ENCODE peak calls at places on chromosomes 6 and 20, in six cellular contexts. V is kidney epithelial cell, E is cardiac muscle cell, X is spleen, J is Calu3, T is B cell. B is an unnamed sample.

GRCh38 chr6:159969921-159970320 is 1.0 kb downstream of the IGF2R start:
- DNase-seq in X (no peak), V (peak; percentile 52), E (peak; percentile 73), J (peak; percentile 58), T (no peak), B (peak; percentile 28)

GRCh38 chr6:38470548-38470947 is 169.2 kb downstream of the BTBD9 start:
- DNase-seq in V (no peak), T (no peak), J (no peak), E (no peak), X (no peak), B (no peak)

GRCh38 chr20:25553819-25554296 is 31.5 kb downstream of the NINL start:
- DNase-seq in X (no peak), J (no peak), V (no peak), T (no peak), E (peak; percentile 76), B (no peak)

GRCh38 chr6:169933839-169934698 is 182.6 kb downstream of the ERMARD start:
- DNase-seq in E (peak; percentile 52), X (no peak), T (no peak), J (no peak), V (no peak), B (no peak)

GRCh38 chr6:82072771-82073170 is 174.8 kb downstream of the IBTK start:
- DNase-seq in J (no peak), X (no peak), T (no peak), E (no peak), V (peak; percentile 76), B (no peak)

GRCh38 chr6:11802886-11803595 is 24.4 kb upstream of the ADTRP start:
- DNase-seq in E (no peak), V (no peak), J (no peak), X (no peak), T (no peak), B (no peak)

GRCh38 chr20:21234816-21235215 is 68.3 kb upstream of the XRN2 start:
- DNase-seq in V (no peak), X (no peak), E (no peak), T (no peak), J (no peak), B (no peak)

GRCh38 chr6:46078294-46078693 is 51.5 kb upstream of the ENPP4 start:
- DNase-seq in V (no peak), X (no peak), J (no peak), T (no peak), E (no peak), B (no peak)

GRCh38 chr6:52596371-52597028 is 19.6 kb upstream of the TRAM2 start:
- DNase-seq in V (no peak), X (no peak), T (no peak), E (peak; percentile 83), J (no peak), B (no peak)

GRCh38 chr6:21392177-21392576 is 201.4 kb upstream of the SOX4 start:
- DNase-seq in T (no peak), V (no peak), J (no peak), X (no peak), E (no peak), B (no peak)

GRCh38 chr6:3796396-3796795 is 44.9 kb upstream of the PXDC1 start:
- DNase-seq in X (no peak), J (no peak), T (no peak), E (no peak), V (no peak), B (no peak)

GRCh38 chr20:35739294-35740163 is 2.5 kb downstream of the RBM39 start:
- DNase-seq in J (peak; percentile 60), T (no peak), X (no peak), V (no peak), E (peak; percentile 64), B (no peak)

GRCh38 chr20:23776067-23776771 is 25.5 kb upstream of the CST1 start:
- DNase-seq in E (no peak), X (no peak), J (no peak), V (no peak), T (no peak), B (peak; percentile 68)

GRCh38 chr6:7418238-7418905 is 28.8 kb downstream of the RIOK1 start:
- DNase-seq in T (no peak), V (no peak), E (no peak), X (no peak), J (no peak), B (no peak)

GRCh38 chr6:31272431-31272830 is 539 bp upstream of the HLA-C start:
- DNase-seq in V (no peak), X (no peak), T (no peak), J (peak; percentile 22), E (peak; percentile 7), B (no peak)

GRCh38 chr20:43320536-43320935 is 130.8 kb upstream of the PTPRT start:
- DNase-seq in J (no peak), T (no peak), X (no peak), V (no peak), E (no peak), B (no peak)

GRCh38 chr20:35281506-35282101 is 3.0 kb downstream of the EIF6 start:
- DNase-seq in T (no peak), J (no peak), V (no peak), E (no peak), X (no peak), B (no peak)

GRCh38 chr6:161444464-161444863 is 170.6 kb upstream of the AGPAT4 start:
- DNase-seq in V (no peak), X (no peak), J (no peak), E (peak; percentile 29), T (no peak), B (peak; percentile 30)

GRCh38 chr20:17598013-17598550 is 28.2 kb downstream of the DSTN start:
- DNase-seq in E (no peak), T (no peak), J (no peak), X (no peak), V (no peak), B (no peak)

GRCh38 chr20:41248371-41249024 is 69.0 kb downstream of the ZHX3 start:
- DNase-seq in J (no peak), T (no peak), V (peak; percentile 71), X (no peak), E (peak; percentile 92), B (no peak)

GRCh38 chr6:81962198-81962597 is 209.7 kb upstream of the TENT5A start:
- DNase-seq in V (no peak), J (no peak), T (no peak), E (peak; percentile 52), X (no peak), B (no peak)

GRCh38 chr6:157405986-157406385 is 25.0 kb downstream of the ZDHHC14 start:
- DNase-seq in E (peak; percentile 70), T (no peak), V (no peak), J (no peak), X (no peak), B (no peak)

GRCh38 chr20:2387180-2387577 is 6.5 kb downstream of the TGM6 start:
- DNase-seq in E (peak; percentile 10), J (peak; percentile 48), X (no peak), V (no peak), T (no peak), B (peak; percentile 81)
- TF ChIP-seq CTCF in E (peak; percentile 29), J (peak; percentile 41), X (peak; percentile 74), V (peak; percentile 41), T (peak; percentile 46), B (peak; percentile 86)

DNA sequence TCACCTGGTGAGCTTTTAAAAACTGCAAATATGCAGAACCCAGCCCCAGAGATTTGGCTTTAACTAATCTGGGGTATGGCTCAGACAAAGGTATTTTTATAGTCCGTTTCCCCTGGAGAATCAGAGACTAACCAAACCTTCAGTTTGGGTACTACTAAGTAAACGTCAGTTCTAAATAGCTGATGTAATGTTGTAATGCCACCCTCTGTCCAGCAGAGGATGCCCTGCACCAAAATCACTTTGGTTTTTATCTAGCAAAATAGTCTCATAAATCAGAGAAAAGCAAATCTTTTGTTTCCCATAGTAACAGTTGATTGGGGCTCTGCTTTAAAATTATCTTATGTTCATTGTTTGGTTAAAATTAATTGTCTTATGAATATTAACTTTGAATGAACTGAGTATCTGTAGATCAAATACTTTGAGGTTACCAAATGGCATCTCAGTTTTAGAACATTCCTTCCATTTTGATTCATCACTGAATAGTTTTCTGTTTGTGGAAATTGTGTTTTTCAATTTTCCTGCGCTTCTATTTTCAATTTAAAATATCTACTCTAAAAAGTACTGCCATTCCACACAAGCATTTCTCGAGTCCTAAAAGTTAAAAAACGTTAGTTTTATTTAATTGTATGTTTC is 278.3 kb upstream of the PLCB4 start:
- DNase-seq in E (peak; percentile 70), X (no peak), V (no peak), T (no peak), J (peak; percentile 27), B (peak; percentile 38)
- TF ChIP-seq CTCF in E (peak; percentile 97), X (peak; percentile 69), V (peak; percentile 98), T (peak; percentile 93), J (peak; percentile 71), B (peak; percentile 100)

GRCh38 chr6:118260833-118261232 is 287.3 kb upstream of the PLN start:
- DNase-seq in E (no peak), V (no peak), J (no peak), T (no peak), X (no peak), B (no peak)

GRCh38 chr6:118269659-118270058 is 278.4 kb upstream of the PLN start:
- DNase-seq in J (no peak), V (no peak), E (no peak), X (no peak), T (no peak), B (no peak)

DNA sequence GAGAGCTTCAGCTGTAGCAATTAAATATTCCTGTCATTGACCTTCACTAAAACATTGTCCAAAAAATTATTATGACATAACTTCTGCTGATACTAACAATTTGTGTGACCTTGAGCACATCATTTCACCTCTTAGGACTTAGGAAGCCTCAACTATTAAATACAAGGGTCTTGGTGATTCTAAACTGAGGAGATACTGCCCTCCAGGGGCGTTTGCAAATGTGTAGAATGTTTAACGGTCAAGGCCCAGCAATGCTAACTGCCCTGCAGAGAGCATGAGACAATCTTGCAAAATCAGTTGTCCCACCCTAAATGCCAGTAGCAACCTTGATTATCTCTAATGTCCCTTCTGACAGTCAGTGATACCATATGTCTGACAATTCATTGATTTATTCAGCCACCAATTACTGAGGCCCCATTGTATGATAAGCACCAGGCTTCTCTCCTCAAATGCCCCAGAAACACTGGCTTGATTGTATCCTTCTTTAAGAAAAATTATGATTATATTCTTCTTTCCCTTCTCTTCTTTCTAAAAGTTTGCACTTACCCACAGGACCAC is 284.1 kb upstream of the PLN start:
- DNase-seq in V (no peak), E (peak; percentile 58), X (no peak), J (no peak), T (no peak), B (peak; percentile 36)
- TF ChIP-seq CTCF in V (peak; percentile 24), E (peak; percentile 43), X (peak; percentile 24), J (no peak), T (no peak), B (no peak)

DNA sequence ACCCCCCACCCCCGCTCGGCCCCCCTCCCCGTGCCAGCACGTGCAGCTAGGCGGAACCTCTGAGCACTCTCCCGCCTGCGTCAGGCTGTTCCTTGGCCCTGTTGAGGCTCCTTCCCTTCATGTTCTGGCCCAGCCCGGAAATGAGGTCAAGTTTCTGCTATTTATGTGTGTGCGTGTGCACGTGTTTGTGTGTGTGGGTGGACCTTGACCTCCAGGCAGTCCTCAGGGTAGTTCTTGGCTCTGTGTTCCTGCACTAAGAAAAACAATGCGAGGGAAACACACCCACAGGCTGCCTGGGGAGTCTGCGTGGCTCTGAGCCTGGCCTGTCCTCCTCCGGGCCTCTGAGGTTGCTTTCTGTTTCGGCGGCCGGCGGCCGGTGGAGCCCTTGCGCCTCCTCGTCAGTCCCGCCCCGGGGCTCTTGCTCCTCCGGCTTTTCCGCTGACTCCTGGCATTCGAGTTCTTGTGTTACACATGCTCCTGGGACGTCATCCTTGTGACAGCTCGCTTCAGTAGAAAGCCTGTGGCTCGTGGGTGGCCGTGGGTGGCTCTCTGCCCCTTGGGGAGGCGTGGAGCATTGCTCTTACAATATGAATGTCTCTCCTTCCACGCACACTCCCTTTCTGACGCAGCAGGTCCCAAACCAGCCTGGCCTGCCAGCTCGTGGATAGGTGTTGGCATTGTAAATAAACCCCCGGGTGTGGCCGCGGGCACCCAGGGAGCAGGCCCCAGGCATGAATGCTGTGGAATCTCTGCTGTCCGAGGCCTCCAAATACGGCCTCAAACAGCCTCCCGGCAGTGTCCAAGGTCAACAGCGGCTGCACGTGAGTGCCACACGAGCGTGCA is 10.0 kb downstream of the SLCO4A1 start:
- DNase-seq in J (peak; percentile 91), X (peak; percentile 95), T (peak; percentile 85), E (peak; percentile 99), V (peak; percentile 80), B (no peak)
- TF ChIP-seq CTCF in J (no peak), X (peak; percentile 14), T (no peak), E (no peak), V (no peak), B (no peak)